ENCODE peak calls at places on chromosome 2, in seven cellular contexts. One of them, this sample, is unnamed.

GRCh38 chr2:238120463-238121298 is 17.8 kb upstream of the KLHL30 start:
- DNase-seq in fibroblast of lung: no peak
- DNase-seq in GM20000: no peak
- DNase-seq in lower leg skin: no peak
- DNase-seq in thoracic aorta: no peak
- DNase-seq in A673: no peak
- DNase-seq in fibroblast of mammary gland: no peak
- DNase-seq in this sample: no peak

GRCh38 chr2:4895376-4895775 is 796.8 kb upstream of the SOX11 start:
- DNase-seq in fibroblast of lung: no peak
- DNase-seq in thoracic aorta: no peak
- DNase-seq in A673: no peak
- DNase-seq in lower leg skin: no peak
- DNase-seq in fibroblast of mammary gland: no peak
- DNase-seq in GM20000: no peak
- DNase-seq in this sample: no peak

GRCh38 chr2:80380767-80381166 is 76.2 kb upstream of the LRRTM1 start:
- DNase-seq in thoracic aorta: no peak
- DNase-seq in A673: no peak
- DNase-seq in GM20000: no peak
- DNase-seq in fibroblast of lung: no peak
- DNase-seq in fibroblast of mammary gland: no peak
- DNase-seq in lower leg skin: no peak
- DNase-seq in this sample: peak

GRCh38 chr2:185372188-185372587 is 366.4 kb upstream of the FSIP2 start:
- DNase-seq in fibroblast of mammary gland: peak
- DNase-seq in lower leg skin: no peak
- DNase-seq in A673: peak
- DNase-seq in fibroblast of lung: peak
- DNase-seq in thoracic aorta: no peak
- DNase-seq in GM20000: no peak
- DNase-seq in this sample: peak

GRCh38 chr2:96495983-96496382 is 9.2 kb downstream of the NEURL3 start:
- DNase-seq in A673: peak
- DNase-seq in GM20000: no peak
- DNase-seq in fibroblast of lung: no peak
- DNase-seq in lower leg skin: no peak
- DNase-seq in thoracic aorta: no peak
- DNase-seq in fibroblast of mammary gland: no peak
- DNase-seq in this sample: no peak

GRCh38 chr2:45649855-45650806 is 1.3 kb upstream of the PRKCE start:
- DNase-seq in GM20000: peak
- DNase-seq in lower leg skin: peak
- DNase-seq in fibroblast of lung: peak
- DNase-seq in fibroblast of mammary gland: peak
- DNase-seq in A673: peak
- DNase-seq in thoracic aorta: peak
- DNase-seq in this sample: peak

GRCh38 chr2:152925540-152926448 is 207.4 kb downstream of the ARL6IP6 start:
- DNase-seq in fibroblast of lung: peak
- DNase-seq in thoracic aorta: no peak
- DNase-seq in fibroblast of mammary gland: peak
- DNase-seq in GM20000: peak
- DNase-seq in lower leg skin: no peak
- DNase-seq in A673: peak
- DNase-seq in this sample: peak

GRCh38 chr2:211673054-211673628 is 865.5 kb downstream of the ERBB4 start:
- DNase-seq in thoracic aorta: no peak
- DNase-seq in lower leg skin: no peak
- DNase-seq in GM20000: no peak
- DNase-seq in fibroblast of mammary gland: no peak
- DNase-seq in A673: no peak
- DNase-seq in fibroblast of lung: no peak
- DNase-seq in this sample: no peak

GRCh38 chr2:71379086-71379485 is 47.5 kb downstream of the ZNF638 start:
- DNase-seq in thoracic aorta: no peak
- DNase-seq in A673: no peak
- DNase-seq in lower leg skin: no peak
- DNase-seq in fibroblast of mammary gland: peak
- DNase-seq in fibroblast of lung: peak
- DNase-seq in GM20000: no peak
- DNase-seq in this sample: peak

GRCh38 chr2:63189026-63189425 is 138.4 kb downstream of the OTX1 start:
- DNase-seq in lower leg skin: no peak
- DNase-seq in fibroblast of lung: peak
- DNase-seq in thoracic aorta: no peak
- DNase-seq in GM20000: peak
- DNase-seq in fibroblast of mammary gland: peak
- DNase-seq in A673: peak
- DNase-seq in this sample: peak

GRCh38 chr2:171541202-171541884 is 19.1 kb downstream of the CYBRD1 start:
- DNase-seq in GM20000: no peak
- DNase-seq in fibroblast of lung: no peak
- DNase-seq in A673: peak
- DNase-seq in thoracic aorta: no peak
- DNase-seq in lower leg skin: no peak
- DNase-seq in fibroblast of mammary gland: no peak
- DNase-seq in this sample: no peak

GRCh38 chr2:68027959-68028358 is 34.8 kb downstream of the C1D start:
- DNase-seq in A673: no peak
- DNase-seq in thoracic aorta: no peak
- DNase-seq in GM20000: no peak
- DNase-seq in fibroblast of mammary gland: no peak
- DNase-seq in lower leg skin: no peak
- DNase-seq in fibroblast of lung: no peak
- DNase-seq in this sample: peak

GRCh38 chr2:163345795-163346573 is 389.8 kb downstream of the FIGN start:
- DNase-seq in fibroblast of lung: peak
- DNase-seq in A673: peak
- DNase-seq in GM20000: peak
- DNase-seq in thoracic aorta: no peak
- DNase-seq in fibroblast of mammary gland: peak
- DNase-seq in lower leg skin: no peak
- DNase-seq in this sample: peak

GRCh38 chr2:126761981-126762878 is 106.3 kb downstream of the GYPC start:
- DNase-seq in GM20000: no peak
- DNase-seq in A673: no peak
- DNase-seq in fibroblast of mammary gland: no peak
- DNase-seq in thoracic aorta: no peak
- DNase-seq in lower leg skin: no peak
- DNase-seq in fibroblast of lung: no peak
- DNase-seq in this sample: no peak

GRCh38 chr2:85251070-85251616 is 76.6 kb downstream of the TGOLN2 start:
- DNase-seq in lower leg skin: no peak
- DNase-seq in thoracic aorta: no peak
- DNase-seq in A673: no peak
- DNase-seq in GM20000: no peak
- DNase-seq in fibroblast of lung: no peak
- DNase-seq in fibroblast of mammary gland: no peak
- DNase-seq in this sample: no peak

GRCh38 chr2:164967781-164968228 is 12.5 kb upstream of the SLC38A11 start:
- DNase-seq in fibroblast of lung: peak
- DNase-seq in lower leg skin: no peak
- DNase-seq in GM20000: no peak
- DNase-seq in thoracic aorta: no peak
- DNase-seq in fibroblast of mammary gland: peak
- DNase-seq in A673: no peak
- DNase-seq in this sample: peak

GRCh38 chr2:142872900-142873724 is 4.4 kb upstream of the KYNU start:
- DNase-seq in fibroblast of lung: peak
- DNase-seq in GM20000: no peak
- DNase-seq in thoracic aorta: no peak
- DNase-seq in lower leg skin: no peak
- DNase-seq in fibroblast of mammary gland: peak
- DNase-seq in A673: peak
- DNase-seq in this sample: peak

GRCh38 chr2:236576053-236576452 is 6.4 kb downstream of the ACKR3 start:
- DNase-seq in lower leg skin: peak
- DNase-seq in A673: no peak
- DNase-seq in fibroblast of lung: no peak
- DNase-seq in fibroblast of mammary gland: no peak
- DNase-seq in GM20000: no peak
- DNase-seq in thoracic aorta: no peak
- DNase-seq in this sample: peak

GRCh38 chr2:184524551-184525382 is 73.6 kb upstream of the ZNF804A start:
- DNase-seq in lower leg skin: no peak
- DNase-seq in A673: no peak
- DNase-seq in fibroblast of lung: no peak
- DNase-seq in fibroblast of mammary gland: no peak
- DNase-seq in GM20000: no peak
- DNase-seq in thoracic aorta: no peak
- DNase-seq in this sample: no peak

GRCh38 chr2:218028562-218029348 is 26.0 kb upstream of the TNS1 start:
- DNase-seq in lower leg skin: peak
- DNase-seq in thoracic aorta: no peak
- DNase-seq in A673: no peak
- DNase-seq in GM20000: no peak
- DNase-seq in fibroblast of mammary gland: no peak
- DNase-seq in fibroblast of lung: no peak
- DNase-seq in this sample: no peak

GRCh38 chr2:53490659-53491058 is 276.9 kb upstream of the CHAC2 start:
- DNase-seq in fibroblast of lung: no peak
- DNase-seq in thoracic aorta: no peak
- DNase-seq in fibroblast of mammary gland: peak
- DNase-seq in lower leg skin: peak
- DNase-seq in GM20000: no peak
- DNase-seq in A673: no peak
- DNase-seq in this sample: peak

GRCh38 chr2:86414996-86415395 is 26.2 kb upstream of the KDM3A start:
- DNase-seq in thoracic aorta: no peak
- DNase-seq in fibroblast of lung: no peak
- DNase-seq in fibroblast of mammary gland: no peak
- DNase-seq in lower leg skin: no peak
- DNase-seq in A673: peak
- DNase-seq in GM20000: no peak
- DNase-seq in this sample: no peak

GRCh38 chr2:219246559-219246958 is 1.3 kb downstream of the STK16 start:
- DNase-seq in A673: no peak
- DNase-seq in fibroblast of mammary gland: no peak
- DNase-seq in fibroblast of lung: no peak
- DNase-seq in lower leg skin: no peak
- DNase-seq in thoracic aorta: no peak
- DNase-seq in GM20000: no peak
- DNase-seq in this sample: no peak

GRCh38 chr2:200578778-200579177 is 7.0 kb upstream of the AOX1 start:
- DNase-seq in A673: peak
- DNase-seq in thoracic aorta: no peak
- DNase-seq in fibroblast of mammary gland: peak
- DNase-seq in fibroblast of lung: peak
- DNase-seq in lower leg skin: no peak
- DNase-seq in GM20000: no peak
- DNase-seq in this sample: peak

GRCh38 chr2:31950946-31951562 is 59.8 kb downstream of the MEMO1 start:
- DNase-seq in thoracic aorta: no peak
- DNase-seq in fibroblast of lung: no peak
- DNase-seq in A673: no peak
- DNase-seq in GM20000: no peak
- DNase-seq in lower leg skin: no peak
- DNase-seq in fibroblast of mammary gland: no peak
- DNase-seq in this sample: no peak

GRCh38 chr2:239991689-239992314 is 33.3 kb downstream of the NDUFA10 start:
- DNase-seq in A673: peak
- DNase-seq in GM20000: peak
- DNase-seq in lower leg skin: no peak
- DNase-seq in fibroblast of lung: peak
- DNase-seq in thoracic aorta: no peak
- DNase-seq in fibroblast of mammary gland: peak
- DNase-seq in this sample: peak

GRCh38 chr2:70978388-70979357 is at the start of gene ANKRD53:
- DNase-seq in fibroblast of mammary gland: peak
- DNase-seq in A673: no peak
- DNase-seq in GM20000: peak
- DNase-seq in lower leg skin: peak
- DNase-seq in fibroblast of lung: peak
- DNase-seq in thoracic aorta: no peak
- DNase-seq in this sample: peak

GRCh38 chr2:101823347-101823791 is 125.9 kb downstream of the MAP4K4 start:
- DNase-seq in lower leg skin: no peak
- DNase-seq in fibroblast of mammary gland: peak
- DNase-seq in A673: peak
- DNase-seq in thoracic aorta: no peak
- DNase-seq in GM20000: peak
- DNase-seq in fibroblast of lung: peak
- DNase-seq in this sample: peak
- TF ChIP-seq CTCF in lower leg skin: no peak
- TF ChIP-seq CTCF in fibroblast of mammary gland: peak
- TF ChIP-seq CTCF in A673: peak
- TF ChIP-seq CTCF in thoracic aorta: peak
- TF ChIP-seq CTCF in GM20000: peak
- TF ChIP-seq CTCF in fibroblast of lung: peak
- TF ChIP-seq CTCF in this sample: peak

GRCh38 chr2:129744649-129745048 is 234.8 kb upstream of the RAB6C start:
- DNase-seq in thoracic aorta: no peak
- DNase-seq in GM20000: no peak
- DNase-seq in fibroblast of mammary gland: no peak
- DNase-seq in fibroblast of lung: no peak
- DNase-seq in lower leg skin: no peak
- DNase-seq in A673: no peak
- DNase-seq in this sample: no peak
- TF ChIP-seq CTCF in thoracic aorta: no peak
- TF ChIP-seq CTCF in GM20000: no peak
- TF ChIP-seq CTCF in fibroblast of mammary gland: no peak
- TF ChIP-seq CTCF in fibroblast of lung: no peak
- TF ChIP-seq CTCF in lower leg skin: no peak
- TF ChIP-seq CTCF in A673: no peak
- TF ChIP-seq CTCF in this sample: no peak

GRCh38 chr2:110114801-110115200 is 821 bp downstream of the MALL start:
- DNase-seq in fibroblast of mammary gland: no peak
- DNase-seq in thoracic aorta: no peak
- DNase-seq in A673: no peak
- DNase-seq in lower leg skin: no peak
- DNase-seq in GM20000: no peak
- DNase-seq in fibroblast of lung: no peak
- DNase-seq in this sample: no peak

GRCh38 chr2:110116033-110116710 is 550 bp upstream of the MALL start:
- DNase-seq in A673: no peak
- DNase-seq in thoracic aorta: no peak
- DNase-seq in fibroblast of lung: peak
- DNase-seq in fibroblast of mammary gland: peak
- DNase-seq in lower leg skin: peak
- DNase-seq in GM20000: peak
- DNase-seq in this sample: peak

GRCh38 chr2:110115291-110116032 is at the start of gene MALL:
- DNase-seq in lower leg skin: peak
- DNase-seq in thoracic aorta: no peak
- DNase-seq in A673: no peak
- DNase-seq in fibroblast of mammary gland: no peak
- DNase-seq in GM20000: no peak
- DNase-seq in fibroblast of lung: peak
- DNase-seq in this sample: peak

GRCh38 chr2:110114007-110114591 is 1.5 kb downstream of the MALL start:
- DNase-seq in A673: peak
- DNase-seq in thoracic aorta: no peak
- DNase-seq in fibroblast of lung: peak
- DNase-seq in GM20000: no peak
- DNase-seq in fibroblast of mammary gland: no peak
- DNase-seq in lower leg skin: peak
- DNase-seq in this sample: no peak
- TF ChIP-seq CTCF in A673: peak
- TF ChIP-seq CTCF in thoracic aorta: no peak
- TF ChIP-seq CTCF in fibroblast of lung: no peak
- TF ChIP-seq CTCF in GM20000: no peak
- TF ChIP-seq CTCF in fibroblast of mammary gland: peak
- TF ChIP-seq CTCF in lower leg skin: no peak
- TF ChIP-seq CTCF in this sample: peak

GRCh38 chr2:28751102-28751955 is at the start of gene PPP1CB:
- DNase-seq in A673: peak
- DNase-seq in GM20000: peak
- DNase-seq in thoracic aorta: peak
- DNase-seq in lower leg skin: peak
- DNase-seq in fibroblast of lung: peak
- DNase-seq in fibroblast of mammary gland: peak
- DNase-seq in this sample: peak
- TF ChIP-seq CTCF in A673: peak
- TF ChIP-seq CTCF in GM20000: peak
- TF ChIP-seq CTCF in thoracic aorta: no peak
- TF ChIP-seq CTCF in lower leg skin: peak
- TF ChIP-seq CTCF in fibroblast of lung: peak
- TF ChIP-seq CTCF in fibroblast of mammary gland: no peak
- TF ChIP-seq CTCF in this sample: peak